ENCODE peak calls at places on chromosomes 16 and 17, in seven cellular contexts. One of them, this sample, is unnamed.

GRCh38 chr17:45451131-45451530 is 18.5 kb upstream of the ARHGAP27 start:
- DNase-seq in ovary: no peak
- DNase-seq in H1: no peak
- DNase-seq in transverse colon: no peak
- DNase-seq in prostate gland: no peak
- DNase-seq in IMR-90: no peak
- DNase-seq in lower leg skin: no peak
- DNase-seq in this sample: no peak

GRCh38 chr16:12896562-12896961 is 4.8 kb upstream of the SHISA9 start:
- DNase-seq in ovary: no peak
- DNase-seq in H1: no peak
- DNase-seq in transverse colon: no peak
- DNase-seq in prostate gland: no peak
- DNase-seq in IMR-90: no peak
- DNase-seq in lower leg skin: no peak
- DNase-seq in this sample: no peak

GRCh38 chr17:21125862-21126261 is 902 bp upstream of the DHRS7B start:
- DNase-seq in ovary: no peak
- DNase-seq in H1: no peak
- DNase-seq in transverse colon: no peak
- DNase-seq in prostate gland: no peak
- DNase-seq in IMR-90: no peak
- DNase-seq in lower leg skin: no peak
- DNase-seq in this sample: no peak

GRCh38 chr16:52805559-52806168 is 247.0 kb downstream of the CHD9NB start:
- DNase-seq in ovary: no peak
- DNase-seq in H1: no peak
- DNase-seq in transverse colon: no peak
- DNase-seq in prostate gland: no peak
- DNase-seq in IMR-90: no peak
- DNase-seq in lower leg skin: no peak
- DNase-seq in this sample: no peak

GRCh38 chr16:85420501-85421337 is 192.4 kb upstream of the GSE1 start:
- DNase-seq in ovary: peak; percentile 71
- DNase-seq in H1: no peak
- DNase-seq in transverse colon: peak; percentile 75
- DNase-seq in prostate gland: no peak
- DNase-seq in IMR-90: peak; percentile 20
- DNase-seq in lower leg skin: peak; percentile 86
- DNase-seq in this sample: peak; percentile 84

GRCh38 chr16:28189237-28189636 is 22.5 kb downstream of the XPO6 start:
- DNase-seq in ovary: no peak
- DNase-seq in H1: no peak
- DNase-seq in transverse colon: no peak
- DNase-seq in prostate gland: no peak
- DNase-seq in IMR-90: peak; percentile 54
- DNase-seq in lower leg skin: no peak
- DNase-seq in this sample: peak; percentile 33

GRCh38 chr16:54397190-54397835 is 110.7 kb upstream of the IRX3 start:
- DNase-seq in ovary: no peak
- DNase-seq in H1: no peak
- DNase-seq in transverse colon: no peak
- DNase-seq in prostate gland: no peak
- DNase-seq in IMR-90: no peak
- DNase-seq in lower leg skin: no peak
- DNase-seq in this sample: no peak

GRCh38 chr17:50583636-50584035 is 23.1 kb downstream of the CACNA1G start:
- DNase-seq in ovary: no peak
- DNase-seq in H1: no peak
- DNase-seq in transverse colon: no peak
- DNase-seq in prostate gland: no peak
- DNase-seq in IMR-90: no peak
- DNase-seq in lower leg skin: no peak
- DNase-seq in this sample: no peak

GRCh38 chr16:84141143-84141670 is 3.8 kb downstream of the HSDL1 start:
- DNase-seq in ovary: no peak
- DNase-seq in H1: no peak
- DNase-seq in transverse colon: no peak
- DNase-seq in prostate gland: no peak
- DNase-seq in IMR-90: no peak
- DNase-seq in lower leg skin: no peak
- DNase-seq in this sample: no peak

GRCh38 chr16:50585331-50585776 is 37.2 kb downstream of the NKD1 start:
- DNase-seq in ovary: peak; percentile 89
- DNase-seq in H1: no peak
- DNase-seq in transverse colon: peak; percentile 63
- DNase-seq in prostate gland: no peak
- DNase-seq in IMR-90: no peak
- DNase-seq in lower leg skin: peak; percentile 92
- DNase-seq in this sample: no peak

GRCh38 chr16:87324411-87325275 is 7.5 kb upstream of the C16orf95 start:
- DNase-seq in ovary: peak; percentile 56
- DNase-seq in H1: peak; percentile 31
- DNase-seq in transverse colon: peak; percentile 30
- DNase-seq in prostate gland: no peak
- DNase-seq in IMR-90: peak; percentile 10
- DNase-seq in lower leg skin: peak; percentile 79
- DNase-seq in this sample: no peak

GRCh38 chr16:84055801-84056634 is 13.4 kb upstream of the SLC38A8 start:
- DNase-seq in ovary: no peak
- DNase-seq in H1: no peak
- DNase-seq in transverse colon: no peak
- DNase-seq in prostate gland: peak; percentile 19
- DNase-seq in IMR-90: no peak
- DNase-seq in lower leg skin: peak; percentile 56
- DNase-seq in this sample: no peak

GRCh38 chr17:32917081-32917480 is 10.9 kb upstream of the TMEM98 start:
- DNase-seq in ovary: no peak
- DNase-seq in H1: no peak
- DNase-seq in transverse colon: no peak
- DNase-seq in prostate gland: no peak
- DNase-seq in IMR-90: no peak
- DNase-seq in lower leg skin: no peak
- DNase-seq in this sample: no peak

GRCh38 chr17:13509561-13509960 is 92.2 kb downstream of the HS3ST3A1 start:
- DNase-seq in ovary: no peak
- DNase-seq in H1: no peak
- DNase-seq in transverse colon: no peak
- DNase-seq in prostate gland: no peak
- DNase-seq in IMR-90: peak; percentile 26
- DNase-seq in lower leg skin: no peak
- DNase-seq in this sample: no peak

GRCh38 chr17:35890774-35891155 is 10.6 kb upstream of the CCL5 start:
- DNase-seq in ovary: no peak
- DNase-seq in H1: no peak
- DNase-seq in transverse colon: peak; percentile 54
- DNase-seq in prostate gland: no peak
- DNase-seq in IMR-90: no peak
- DNase-seq in lower leg skin: no peak
- DNase-seq in this sample: no peak

GRCh38 chr17:58184308-58184985 is 8.1 kb upstream of the EPX start:
- DNase-seq in ovary: no peak
- DNase-seq in H1: peak; percentile 23
- DNase-seq in transverse colon: no peak
- DNase-seq in prostate gland: no peak
- DNase-seq in IMR-90: peak; percentile 47
- DNase-seq in lower leg skin: no peak
- DNase-seq in this sample: peak; percentile 88

GRCh38 chr17:13694934-13695333 is 93.2 kb upstream of the HS3ST3A1 start:
- DNase-seq in ovary: no peak
- DNase-seq in H1: no peak
- DNase-seq in transverse colon: no peak
- DNase-seq in prostate gland: no peak
- DNase-seq in IMR-90: no peak
- DNase-seq in lower leg skin: no peak
- DNase-seq in this sample: no peak

GRCh38 chr16:14241631-14242030 is 170.5 kb downstream of the MRTFB start:
- DNase-seq in ovary: no peak
- DNase-seq in H1: no peak
- DNase-seq in transverse colon: no peak
- DNase-seq in prostate gland: no peak
- DNase-seq in IMR-90: no peak
- DNase-seq in lower leg skin: no peak
- DNase-seq in this sample: no peak

DNA sequence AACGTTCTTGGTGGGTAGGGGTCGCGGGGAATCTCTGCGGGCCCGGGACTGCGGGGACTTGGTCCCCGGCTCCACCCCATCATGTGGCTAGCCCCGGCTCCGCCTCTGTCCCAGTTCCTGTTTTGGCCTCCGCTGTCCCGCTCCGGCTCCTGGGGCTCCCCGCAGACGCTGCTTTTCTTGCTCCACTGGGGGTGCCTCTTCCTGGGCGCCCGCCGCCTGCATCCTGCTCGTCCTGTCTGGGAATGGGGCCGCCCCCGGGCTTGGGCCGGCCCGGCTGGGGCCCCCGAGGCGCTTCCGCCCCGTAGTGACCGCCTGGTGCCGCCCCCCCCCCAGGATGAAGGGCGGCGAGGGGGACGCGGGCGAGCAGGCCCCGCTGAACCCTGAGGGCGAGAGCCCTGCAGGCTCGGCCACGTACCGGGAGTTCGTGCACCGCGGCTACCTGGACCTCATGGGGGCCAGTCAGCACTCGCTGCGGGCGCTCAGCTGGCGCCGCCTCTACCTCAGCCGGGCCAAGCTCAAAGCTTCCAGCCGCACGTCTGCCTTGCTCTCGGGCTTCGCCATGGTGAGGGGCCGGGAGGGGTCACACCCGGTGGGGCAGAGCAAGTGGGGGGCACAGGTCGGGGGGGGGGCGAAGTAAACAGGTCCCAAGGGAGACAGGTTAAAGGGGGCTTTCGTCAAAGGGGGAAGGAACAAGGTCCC is at the start of gene ORAI3:
- DNase-seq in ovary: peak; percentile 80
- DNase-seq in H1: no peak
- DNase-seq in transverse colon: peak; percentile 81
- DNase-seq in prostate gland: peak; percentile 81
- DNase-seq in IMR-90: peak; percentile 44
- DNase-seq in lower leg skin: peak; percentile 96
- DNase-seq in this sample: peak; percentile 57
- TF ChIP-seq POLR2A in ovary: no peak
- TF ChIP-seq POLR2A in H1: peak; percentile 76
- TF ChIP-seq POLR2A in transverse colon: peak; percentile 73
- TF ChIP-seq POLR2A in prostate gland: peak; percentile 84
- TF ChIP-seq POLR2A in IMR-90: peak; percentile 38
- TF ChIP-seq POLR2A in lower leg skin: no peak
- TF ChIP-seq POLR2A in this sample: peak; percentile 22

GRCh38 chr17:59829217-59830006 is 63.3 kb downstream of the TUBD1 start:
- DNase-seq in ovary: no peak
- DNase-seq in H1: no peak
- DNase-seq in transverse colon: no peak
- DNase-seq in prostate gland: no peak
- DNase-seq in IMR-90: peak; percentile 98
- DNase-seq in lower leg skin: no peak
- DNase-seq in this sample: no peak
- TF ChIP-seq POLR2A in ovary: no peak
- TF ChIP-seq POLR2A in H1: no peak
- TF ChIP-seq POLR2A in transverse colon: peak; percentile 69
- TF ChIP-seq POLR2A in prostate gland: no peak
- TF ChIP-seq POLR2A in IMR-90: no peak
- TF ChIP-seq POLR2A in lower leg skin: no peak
- TF ChIP-seq POLR2A in this sample: no peak

GRCh38 chr16:72837846-72838661 is 209.9 kb downstream of the ZFHX3 start:
- DNase-seq in ovary: no peak
- DNase-seq in H1: no peak
- DNase-seq in transverse colon: no peak
- DNase-seq in prostate gland: no peak
- DNase-seq in IMR-90: peak; percentile 77
- DNase-seq in lower leg skin: peak; percentile 56
- DNase-seq in this sample: no peak
- TF ChIP-seq POLR2A in ovary: no peak
- TF ChIP-seq POLR2A in H1: no peak
- TF ChIP-seq POLR2A in transverse colon: no peak
- TF ChIP-seq POLR2A in prostate gland: no peak
- TF ChIP-seq POLR2A in IMR-90: no peak
- TF ChIP-seq POLR2A in lower leg skin: no peak
- TF ChIP-seq POLR2A in this sample: no peak

GRCh38 chr17:4722678-4723240 is 8.5 kb upstream of the MED11 start:
- DNase-seq in ovary: no peak
- DNase-seq in H1: no peak
- DNase-seq in transverse colon: no peak
- DNase-seq in prostate gland: no peak
- DNase-seq in IMR-90: no peak
- DNase-seq in lower leg skin: no peak
- DNase-seq in this sample: no peak

GRCh38 chr17:4720787-4721186 is 10.4 kb downstream of the ARRB2 start:
- DNase-seq in ovary: no peak
- DNase-seq in H1: no peak
- DNase-seq in transverse colon: no peak
- DNase-seq in prostate gland: no peak
- DNase-seq in IMR-90: no peak
- DNase-seq in lower leg skin: no peak
- DNase-seq in this sample: no peak

GRCh38 chr17:4719146-4719545 is 8.7 kb downstream of the ARRB2 start:
- DNase-seq in ovary: no peak
- DNase-seq in H1: no peak
- DNase-seq in transverse colon: no peak
- DNase-seq in prostate gland: no peak
- DNase-seq in IMR-90: no peak
- DNase-seq in lower leg skin: no peak
- DNase-seq in this sample: no peak

GRCh38 chr17:4719684-4720221 is 9.3 kb downstream of the ARRB2 start:
- DNase-seq in ovary: no peak
- DNase-seq in H1: no peak
- DNase-seq in transverse colon: no peak
- DNase-seq in prostate gland: no peak
- DNase-seq in IMR-90: no peak
- DNase-seq in lower leg skin: no peak
- DNase-seq in this sample: no peak

GRCh38 chr17:4721203-4722135 is 9.8 kb upstream of the MED11 start:
- DNase-seq in ovary: no peak
- DNase-seq in H1: no peak
- DNase-seq in transverse colon: peak; percentile 78
- DNase-seq in prostate gland: peak; percentile 60
- DNase-seq in IMR-90: peak; percentile 80
- DNase-seq in lower leg skin: no peak
- DNase-seq in this sample: peak; percentile 51
- TF ChIP-seq POLR2A in ovary: no peak
- TF ChIP-seq POLR2A in H1: no peak
- TF ChIP-seq POLR2A in transverse colon: peak; percentile 7
- TF ChIP-seq POLR2A in prostate gland: no peak
- TF ChIP-seq POLR2A in IMR-90: no peak
- TF ChIP-seq POLR2A in lower leg skin: no peak
- TF ChIP-seq POLR2A in this sample: no peak

GRCh38 chr16:3129137-3130131 is 5.4 kb upstream of the ZNF213 start:
- DNase-seq in ovary: peak; percentile 67
- DNase-seq in H1: peak; percentile 61
- DNase-seq in transverse colon: peak; percentile 74
- DNase-seq in prostate gland: peak; percentile 76
- DNase-seq in IMR-90: peak; percentile 86
- DNase-seq in lower leg skin: peak; percentile 93
- DNase-seq in this sample: no peak
- TF ChIP-seq POLR2A in ovary: no peak
- TF ChIP-seq POLR2A in H1: peak; percentile 69
- TF ChIP-seq POLR2A in transverse colon: peak; percentile 32
- TF ChIP-seq POLR2A in prostate gland: no peak
- TF ChIP-seq POLR2A in IMR-90: no peak
- TF ChIP-seq POLR2A in lower leg skin: no peak
- TF ChIP-seq POLR2A in this sample: no peak